ENCODE peak calls at places on chromosome 2, in six cellular contexts. Z is GM13977; X is islet precursor cell; O is T-helper 1 cell; A is tibial nerve; E is activated CD4-positive, alpha-beta T cell treated with anti-CD3 and anti-CD28 coated beads, Interleukin-2, amount 50 U/mL, for 48 hours. W is an unnamed sample.

GRCh38 chr2:96756788-96757476 is 3.8 kb upstream of the CNNM4 start:
- DNase-seq in Z (no peak), X (no peak), O (no peak), A (no peak), E (no peak), W (no peak)

GRCh38 chr2:21422050-21422449 is 298.3 kb downstream of the TDRD15 start:
- DNase-seq in Z (peak), X (peak), O (no peak), A (no peak), E (peak), W (no peak)

GRCh38 chr2:53448591-53448990 is 319.0 kb upstream of the CHAC2 start:
- DNase-seq in Z (no peak), X (no peak), O (no peak), A (no peak), E (no peak), W (no peak)

GRCh38 chr2:159613515-159614336 is 2.6 kb downstream of the BAZ2B start:
- DNase-seq in Z (no peak), X (no peak), O (no peak), A (no peak), E (no peak), W (no peak)

GRCh38 chr2:219551412-219551811 is 7.6 kb downstream of the TMEM198 start:
- DNase-seq in Z (no peak), X (peak), O (no peak), A (no peak), E (no peak), W (no peak)

GRCh38 chr2:197269173-197269572 is 41.4 kb downstream of the ANKRD44 start:
- DNase-seq in Z (no peak), X (no peak), O (no peak), A (no peak), E (no peak), W (no peak)

GRCh38 chr2:160703648-160704585 is 210.3 kb upstream of the RBMS1 start:
- DNase-seq in Z (no peak), X (no peak), O (no peak), A (no peak), E (peak), W (no peak)

GRCh38 chr2:85741811-85742507 is 11.8 kb upstream of the ATOH8 start:
- DNase-seq in Z (no peak), X (no peak), O (no peak), A (peak), E (no peak), W (no peak)

GRCh38 chr2:99729104-99729503 is 239.3 kb upstream of the REV1 start:
- DNase-seq in Z (no peak), X (peak), O (no peak), A (no peak), E (no peak), W (no peak)

GRCh38 chr2:223654384-223654915 is 52.3 kb upstream of the SCG2 start:
- DNase-seq in Z (no peak), X (no peak), O (no peak), A (no peak), E (no peak), W (no peak)

GRCh38 chr2:65658871-65659270 is 226.5 kb upstream of the SPRED2 start:
- DNase-seq in Z (no peak), X (peak), O (no peak), A (no peak), E (no peak), W (no peak)

GRCh38 chr2:120935339-120936313 is 200.0 kb downstream of the GLI2 start:
- DNase-seq in Z (no peak), X (peak), O (no peak), A (no peak), E (no peak), W (no peak)

GRCh38 chr2:127884436-127884835 is 1.3 kb downstream of the AMMECR1L start:
- DNase-seq in Z (no peak), X (no peak), O (no peak), A (no peak), E (no peak), W (no peak)

GRCh38 chr2:10688921-10689807 is 611 bp downstream of the NOL10 start:
- DNase-seq in Z (peak), X (no peak), O (no peak), A (peak), E (no peak), W (no peak)

GRCh38 chr2:101111917-101112771 is 39.0 kb downstream of the TBC1D8 start:
- DNase-seq in Z (no peak), X (no peak), O (no peak), A (no peak), E (no peak), W (no peak)

GRCh38 chr2:227164745-227165350 is 424 bp downstream of the COL4A3 start:
- DNase-seq in Z (peak), X (no peak), O (peak), A (no peak), E (peak), W (no peak)

GRCh38 chr2:129733579-129733978 is 245.9 kb upstream of the RAB6C start:
- DNase-seq in Z (no peak), X (no peak), O (no peak), A (no peak), E (no peak), W (no peak)

GRCh38 chr2:126504953-126505352 is 151.0 kb upstream of the GYPC start:
- DNase-seq in Z (no peak), X (no peak), O (no peak), A (no peak), E (no peak), W (no peak)

GRCh38 chr2:99891358-99891757 is 251.0 kb downstream of the AFF3 start:
- DNase-seq in Z (no peak), X (no peak), O (no peak), A (no peak), E (no peak), W (no peak)

GRCh38 chr2:150400849-150401248 is 86.6 kb downstream of the RND3 start:
- DNase-seq in Z (no peak), X (no peak), O (no peak), A (no peak), E (no peak), W (no peak)

GRCh38 chr2:221448086-221448856 is 123.8 kb downstream of the EPHA4 start:
- DNase-seq in Z (no peak), X (no peak), O (no peak), A (no peak), E (no peak), W (no peak)

GRCh38 chr2:47346107-47346506 is 56.8 kb upstream of the MSH2 start:
- DNase-seq in Z (no peak), X (no peak), O (no peak), A (no peak), E (no peak), W (no peak)

GRCh38 chr2:214320211-214320610 is 90.6 kb upstream of the VWC2L start:
- DNase-seq in Z (no peak), X (no peak), O (no peak), A (no peak), E (no peak), W (no peak)

GRCh38 chr2:1673160-1673944 is 71.0 kb downstream of the PXDN start:
- DNase-seq in Z (no peak), X (no peak), O (no peak), A (no peak), E (no peak), W (no peak)

GRCh38 chr2:240994161-240994896 is 4.1 kb upstream of the SNED1 start:
- DNase-seq in Z (no peak), X (peak), O (no peak), A (no peak), E (no peak), W (no peak)

GRCh38 chr2:197461073-197461472 is 7.7 kb downstream of the COQ10B start:
- DNase-seq in Z (no peak), X (no peak), O (no peak), A (no peak), E (no peak), W (no peak)

GRCh38 chr2:8565399-8566154 is 116.3 kb upstream of the ID2 start:
- DNase-seq in Z (no peak), X (no peak), O (no peak), A (no peak), E (no peak), W (no peak)

GRCh38 chr2:41933585-41934322 is 114.1 kb upstream of the PKDCC start:
- DNase-seq in Z (no peak), X (no peak), O (no peak), A (peak), E (no peak), W (no peak)

GRCh38 chr2:232420463-232421188 is 14.0 kb downstream of the ALPG start:
- DNase-seq in Z (peak), X (peak), O (no peak), A (no peak), E (no peak), W (no peak)

GRCh38 chr2:45814528-45814927 is 163.1 kb downstream of the PRKCE start:
- DNase-seq in Z (no peak), X (no peak), O (no peak), A (peak), E (no peak), W (no peak)

GRCh38 chr2:38106420-38107182 is 30.6 kb upstream of the CYP1B1 start:
- DNase-seq in Z (no peak), X (peak), O (no peak), A (no peak), E (no peak), W (no peak)

GRCh38 chr2:63903003-63903402 is 61.3 kb downstream of the UGP2 start:
- DNase-seq in Z (peak), X (no peak), O (no peak), A (no peak), E (no peak), W (no peak)

GRCh38 chr2:61590214-61590613 is 52.1 kb upstream of the XPO1 start:
- DNase-seq in Z (no peak), X (no peak), O (no peak), A (no peak), E (no peak), W (no peak)